ENCODE peak calls at places on chromosomes 13 and 19, in five cellular contexts. Y is transverse colon; W is SK-N-MC; M is fibroblast of lung; Z is effector memory CD4-positive, alpha-beta T cell. U is an unnamed sample.

GRCh38 chr13:95677564-95678386 is 836 bp downstream of the DNAJC3 start:
- DNase-seq in Y (peak), W (no peak), M (peak), Z (no peak), U (no peak)

GRCh38 chr13:50220938-50221337 is 205.7 kb downstream of the KCNRG start:
- DNase-seq in Y (no peak), W (no peak), M (no peak), Z (no peak), U (no peak)

GRCh38 chr13:103009061-103009840 is 57.0 kb downstream of the SLC10A2 start:
- DNase-seq in Y (no peak), W (no peak), M (no peak), Z (no peak), U (no peak)

GRCh38 chr19:49453013-49453756 is at the start of gene ALDH16A1:
- DNase-seq in Y (peak), W (peak), M (peak), Z (peak), U (peak)

GRCh38 chr13:113063091-113063491 is 42.5 kb upstream of the F7 start:
- DNase-seq in Y (no peak), W (no peak), M (no peak), Z (no peak), U (no peak)

GRCh38 chr13:42836930-42837329 is 55.5 kb downstream of the FAM216B start:
- DNase-seq in Y (peak), W (no peak), M (peak), Z (no peak), U (no peak)

GRCh38 chr13:30873519-30873918 is 32.6 kb upstream of the MEDAG start:
- DNase-seq in Y (no peak), W (no peak), M (no peak), Z (no peak), U (no peak)

GRCh38 chr19:7871530-7872305 is 2.5 kb downstream of the PRR36 start:
- DNase-seq in Y (peak), W (peak), M (peak), Z (peak), U (peak)

GRCh38 chr13:94121686-94122085 is 357.8 kb downstream of the DCT start:
- DNase-seq in Y (no peak), W (no peak), M (peak), Z (no peak), U (no peak)

GRCh38 chr13:31038834-31039552 is 106.5 kb downstream of the TEX26 start:
- DNase-seq in Y (no peak), W (no peak), M (peak), Z (no peak), U (no peak)

GRCh38 chr19:1093330-1093729 is 1.8 kb downstream of the POLR2E start:
- DNase-seq in Y (no peak), W (no peak), M (no peak), Z (no peak), U (no peak)

GRCh38 chr19:7145494-7145893 is 76.0 kb downstream of the ZNF557 start:
- DNase-seq in Y (peak), W (no peak), M (no peak), Z (no peak), U (peak)

GRCh38 chr13:32986552-32986951 is 29.7 kb upstream of the KL start:
- DNase-seq in Y (no peak), W (no peak), M (no peak), Z (no peak), U (no peak)

GRCh38 chr13:44103721-44104490 is 224.2 kb downstream of the LACC1 start:
- DNase-seq in Y (peak), W (no peak), M (no peak), Z (no peak), U (no peak)

GRCh38 chr13:90230311-90230710 is 1117.2 kb upstream of the MIR17HG start:
- DNase-seq in Y (no peak), W (no peak), M (no peak), Z (no peak), U (no peak)

GRCh38 chr19:15154002-15154612 is 46.7 kb downstream of the NOTCH3 start:
- DNase-seq in Y (peak), W (peak), M (peak), Z (no peak), U (no peak)

GRCh38 chr19:33998739-33999345 is 173.5 kb upstream of the LSM14A start:
- DNase-seq in Y (no peak), W (peak), M (peak), Z (no peak), U (no peak)

GRCh38 chr13:32883501-32883900 is 132.7 kb upstream of the KL start:
- DNase-seq in Y (no peak), W (peak), M (peak), Z (no peak), U (no peak)

GRCh38 chr13:24124789-24125476 is 35.6 kb upstream of the SPATA13 start:
- DNase-seq in Y (no peak), W (no peak), M (no peak), Z (no peak), U (no peak)

GRCh38 chr13:46523972-46524737 is 28.8 kb upstream of the LRCH1 start:
- DNase-seq in Y (no peak), W (no peak), M (peak), Z (no peak), U (no peak)

GRCh38 chr19:43766755-43767043 is 11.9 kb upstream of the SMG9 start:
- DNase-seq in Y (no peak), W (no peak), M (no peak), Z (no peak), U (no peak)

GRCh38 chr19:43767818-43768217 is 13.0 kb downstream of the KCNN4 start:
- DNase-seq in Y (no peak), W (no peak), M (no peak), Z (no peak), U (no peak)

GRCh38 chr19:43768273-43769050 is 12.3 kb downstream of the KCNN4 start:
- DNase-seq in Y (peak), W (no peak), M (no peak), Z (no peak), U (no peak)

GRCh38 chr19:43769256-43769655 is 11.5 kb downstream of the KCNN4 start:
- DNase-seq in Y (no peak), W (no peak), M (no peak), Z (no peak), U (no peak)

GRCh38 chr19:43767316-43767715 is 12.6 kb upstream of the SMG9 start:
- DNase-seq in Y (no peak), W (no peak), M (no peak), Z (no peak), U (no peak)
- H3K27ac ChIP-seq in Y (peak), W (no peak), M (no peak), Z (peak), U (no peak)

DNA sequence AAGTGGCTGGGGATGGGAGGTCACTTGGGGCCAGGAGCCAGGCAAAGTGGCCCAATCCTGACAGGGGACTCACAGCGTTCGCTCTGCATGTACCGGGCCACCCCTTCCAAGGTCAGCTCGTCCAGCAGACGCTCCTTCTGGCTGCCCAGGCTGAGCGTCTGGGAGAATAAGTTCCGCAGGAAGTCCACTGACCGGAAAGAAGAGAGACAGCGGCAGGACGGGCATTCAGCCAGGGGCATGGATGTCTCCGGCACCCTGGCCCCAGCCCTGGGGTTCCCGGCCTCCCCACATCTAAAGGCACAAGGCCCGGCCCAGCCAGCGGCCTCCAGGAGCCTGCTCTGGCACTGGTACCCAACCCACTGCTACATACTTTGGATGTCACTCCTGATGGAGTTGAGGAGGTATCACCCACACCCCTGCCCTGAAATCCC is 6.1 kb downstream of the SIRT2 start:
- DNase-seq in Y (no peak), W (no peak), M (no peak), Z (no peak), U (no peak)
- H3K27ac ChIP-seq in Y (no peak), W (no peak), M (no peak), Z (no peak), U (peak)

DNA sequence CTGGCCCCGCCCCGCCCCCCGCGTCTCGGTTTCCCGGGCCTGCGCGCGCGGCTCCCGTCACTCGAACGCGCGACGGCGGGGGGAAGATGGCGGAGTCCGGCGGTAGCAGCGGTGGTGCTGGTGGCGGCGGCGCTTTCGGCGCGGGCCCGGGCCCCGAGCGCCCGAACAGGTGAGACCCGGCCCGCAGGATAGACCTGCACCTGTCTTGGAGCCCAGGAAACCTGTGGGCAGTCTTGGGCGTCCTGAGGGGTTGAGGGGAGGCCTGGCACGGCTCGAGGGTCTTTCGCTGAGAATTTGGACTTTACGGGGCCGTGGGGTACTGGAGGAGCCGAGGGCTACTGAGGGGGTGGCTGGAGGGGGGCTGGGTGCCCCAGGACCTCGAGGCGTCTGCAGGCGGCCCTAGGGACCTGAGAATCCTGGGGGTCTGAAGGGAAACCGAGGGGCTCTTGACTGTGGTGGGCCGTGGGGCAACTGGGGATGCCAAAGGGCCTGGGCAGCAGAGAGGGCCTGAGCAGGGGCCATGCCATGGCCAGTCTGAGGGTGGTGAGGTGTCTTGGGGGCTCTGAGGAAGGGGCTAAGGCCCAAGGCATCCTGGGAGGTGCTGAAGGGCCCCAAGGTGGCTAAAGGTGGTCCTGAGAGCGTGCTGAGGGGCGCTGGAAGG is at the start of gene KLHL26:
- DNase-seq in Y (no peak), W (no peak), M (no peak), Z (no peak), U (no peak)
- H3K27ac ChIP-seq in Y (peak), W (peak), M (peak), Z (peak), U (peak)

GRCh38 chr13:76641056-76641455 is 245.1 kb downstream of the KCTD12 start:
- DNase-seq in Y (no peak), W (no peak), M (peak), Z (no peak), U (no peak)
- H3K27ac ChIP-seq in Y (peak), W (no peak), M (no peak), Z (no peak), U (no peak)

DNA sequence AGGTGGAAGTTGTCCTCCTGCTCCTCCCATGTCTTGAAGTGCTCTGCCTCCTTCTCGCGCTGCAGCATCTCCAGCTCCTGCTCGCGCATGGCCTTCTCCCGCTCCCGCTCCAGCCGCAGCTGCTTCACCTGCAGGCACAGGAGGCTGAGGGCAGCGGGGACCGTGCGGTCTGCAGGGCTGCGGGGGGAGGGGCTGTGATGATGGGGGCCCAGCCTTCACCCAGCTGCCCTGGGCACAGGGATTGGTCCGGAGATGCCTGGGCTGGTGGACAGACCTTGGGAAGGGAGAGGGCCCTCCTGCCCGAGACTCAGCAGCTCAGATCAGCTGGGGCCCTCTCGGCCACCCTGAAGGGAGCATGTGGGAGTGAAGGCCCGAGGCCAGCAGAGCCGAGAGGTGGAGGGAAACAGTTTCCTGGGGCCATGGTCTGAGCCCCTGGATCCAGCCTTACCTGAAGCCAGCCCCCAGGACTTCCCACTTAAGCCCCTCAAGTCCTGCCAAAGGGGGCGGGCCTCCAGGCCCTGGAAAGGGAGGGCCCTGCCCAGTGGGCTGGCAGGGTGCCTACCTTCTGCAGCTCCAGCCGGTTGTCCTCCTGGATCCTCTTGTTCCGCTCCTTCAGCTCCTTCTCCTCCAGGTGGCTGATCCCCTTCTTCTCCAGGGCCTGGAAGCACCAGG is 6.3 kb downstream of the CACTIN start:
- DNase-seq in Y (no peak), W (no peak), M (no peak), Z (no peak), U (peak)
- H3K27ac ChIP-seq in Y (no peak), W (no peak), M (no peak), Z (no peak), U (no peak)

DNA sequence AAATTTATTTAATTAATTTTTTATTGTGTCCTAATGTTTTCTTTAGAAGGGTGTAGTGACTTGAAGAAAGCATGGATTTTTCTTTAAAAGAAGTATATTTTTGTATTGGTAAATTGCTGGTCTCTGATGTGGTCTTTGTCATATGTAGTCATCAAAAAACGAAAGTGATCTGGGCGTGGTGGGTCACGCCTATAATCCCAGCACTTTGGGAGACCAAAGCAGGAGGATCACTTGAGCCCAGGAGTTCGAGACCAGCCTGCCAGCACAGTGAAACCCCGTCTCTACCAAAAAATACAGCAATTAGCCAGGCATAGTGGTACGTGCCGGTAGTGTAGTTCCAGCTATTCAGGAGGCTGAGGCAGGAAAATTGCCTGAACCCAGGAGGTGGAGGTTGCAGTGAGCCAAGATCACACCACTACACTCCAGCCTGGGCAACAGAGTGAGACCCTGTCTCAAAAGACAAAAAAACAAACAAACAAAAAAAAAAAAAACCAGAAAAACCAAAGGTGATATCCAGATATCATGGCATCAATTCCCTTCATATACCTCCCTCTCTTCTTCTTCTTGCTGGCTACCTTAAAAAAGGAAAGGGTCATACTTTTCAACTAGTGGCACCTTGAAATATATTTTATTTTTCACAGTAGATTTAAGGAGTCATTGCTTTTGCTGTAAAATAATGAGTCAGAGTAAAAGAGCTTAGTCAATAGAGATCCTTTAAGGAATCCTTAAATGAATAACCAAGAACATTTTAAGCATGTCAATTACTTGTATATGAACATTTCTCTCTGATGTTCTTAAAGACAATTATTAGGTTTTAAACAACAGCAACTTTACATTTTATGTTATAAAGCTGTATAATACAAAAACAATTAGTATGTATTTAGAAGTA is 19.9 kb downstream of the KCTD4 start:
- DNase-seq in Y (no peak), W (no peak), M (no peak), Z (no peak), U (no peak)
- H3K27ac ChIP-seq in Y (no peak), W (no peak), M (no peak), Z (no peak), U (no peak)

GRCh38 chr13:99421758-99422555 is 79.3 kb upstream of the TM9SF2 start:
- DNase-seq in Y (no peak), W (no peak), M (no peak), Z (no peak), U (no peak)
- H3K27ac ChIP-seq in Y (no peak), W (no peak), M (no peak), Z (no peak), U (no peak)

DNA sequence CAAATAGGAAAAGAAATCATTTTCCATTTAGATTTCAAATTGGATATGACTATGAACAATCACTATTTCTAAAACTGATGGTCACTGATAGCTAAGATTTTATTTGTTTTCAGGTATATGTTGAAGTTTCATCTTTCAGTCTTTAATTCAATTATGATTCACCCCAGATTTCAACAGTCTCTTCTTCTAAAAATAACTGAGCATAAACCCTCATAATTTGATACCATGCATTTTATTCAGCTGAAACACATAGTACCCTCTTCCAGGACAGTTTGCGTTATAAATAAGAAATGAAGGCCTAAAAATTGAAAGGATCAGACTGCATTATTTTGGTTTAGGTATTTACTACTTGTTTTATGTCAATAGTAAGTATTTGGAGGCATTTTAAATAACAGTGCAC is 428.5 kb upstream of the NBEA start:
- DNase-seq in Y (no peak), W (no peak), M (no peak), Z (no peak), U (no peak)
- H3K27ac ChIP-seq in Y (no peak), W (no peak), M (no peak), Z (no peak), U (no peak)

U was measured in right lobe of liver.